ENCODE peak calls at places on chromosomes 4 and X, in six cellular contexts. G is brain microvascular endothelial cell; M is SJSA1; S is stimulated activated CD8-positive, alpha-beta memory T cell treated with anti-CD3 and anti-CD28 coated beads, Interleukin-4, amount 100 ng/mL, for 1 hour; F is sciatic nerve; V is stimulated activated CD4-positive, alpha-beta T cell treated with anti-CD3 and anti-CD28 coated beads, Interleukin-2, amount 100 ng/mL, for 48 hours. B is an unnamed sample.

GRCh38 chr4:138252551-138252950 is 10.4 kb upstream of the SLC7A11 start:
- DNase-seq in G (no peak), M (no peak), S (no peak), F (no peak), V (no peak), B (no peak)

GRCh38 chr4:114400531-114400930 is 198.1 kb upstream of the UGT8 start:
- DNase-seq in G (no peak), M (no peak), S (no peak), F (no peak), V (no peak), B (no peak)

GRCh38 chr4:54093609-54094240 is 6.2 kb upstream of the GSX2 start:
- DNase-seq in G (no peak), M (no peak), S (no peak), F (no peak), V (no peak), B (no peak)

GRCh38 chrX:4764888-4765287 is 1051.4 kb upstream of the PRKX start:
- DNase-seq in G (no peak), M (no peak), S (no peak), F (no peak), V (no peak), B (peak)

GRCh38 chrX:134670241-134670811 is 12.1 kb upstream of the PLAC1 start:
- DNase-seq in G (peak), M (peak), S (no peak), F (no peak), V (no peak), B (no peak)

GRCh38 chr4:168942985-168943384 is 67.1 kb downstream of the CBR4 start:
- DNase-seq in G (no peak), M (no peak), S (no peak), F (no peak), V (no peak), B (no peak)

GRCh38 chr4:118589471-118590055 is 95.6 kb upstream of the METTL14 start:
- DNase-seq in G (no peak), M (no peak), S (no peak), F (no peak), V (no peak), B (no peak)

GRCh38 chr4:4524364-4524763 is 17.5 kb downstream of the STX18 start:
- DNase-seq in G (no peak), M (no peak), S (no peak), F (no peak), V (no peak), B (no peak)

GRCh38 chr4:73828945-73829344 is 7.5 kb upstream of the CXCL6 start:
- DNase-seq in G (peak), M (no peak), S (no peak), F (no peak), V (no peak), B (no peak)

GRCh38 chrX:102599950-102600579 is 750 bp downstream of the ARMCX5 start:
- DNase-seq in G (peak), M (no peak), S (no peak), F (no peak), V (no peak), B (no peak)

GRCh38 chrX:113959912-113960626 is 623.8 kb upstream of the HTR2C start:
- DNase-seq in G (no peak), M (no peak), S (no peak), F (no peak), V (no peak), B (no peak)

GRCh38 chr4:53713767-53714166 is 122.5 kb upstream of the LNX1 start:
- DNase-seq in G (no peak), M (no peak), S (no peak), F (no peak), V (no peak), B (no peak)

GRCh38 chrX:150062292-150063137 is 124.2 kb upstream of the EOLA2 start:
- DNase-seq in G (peak), M (peak), S (no peak), F (no peak), V (no peak), B (peak)

GRCh38 chrX:18927558-18927957 is 56.4 kb downstream of the PHKA2 start:
- DNase-seq in G (no peak), M (no peak), S (no peak), F (no peak), V (no peak), B (no peak)

GRCh38 chr4:76012388-76012801 is 5.1 kb upstream of the CXCL9 start:
- DNase-seq in G (no peak), M (peak), S (no peak), F (no peak), V (no peak), B (no peak)